ENCODE peak calls at places on chromosomes 6 and 20, in eight cellular contexts. P is sigmoid colon, S is uterus, K is esophagus muscularis mucosa, U is PC-9, G is tibial artery, B is OCI-LY7, J is pancreas. W is an unnamed sample. For H3K4me1, the result is how much of the 10 kb centered on the place peaks cover.

GRCh38 chr6:168916576-168917207 is 337.0 kb downstream of the THBS2 start:
- DNase-seq in P (no peak), S (peak), K (no peak), U (no peak), G (no peak), B (no peak), J (no peak), W (no peak)

GRCh38 chr6:128710305-128710704 is 172.6 kb upstream of the LAMA2 start:
- DNase-seq in P (no peak), S (no peak), K (no peak), U (no peak), G (no peak), B (no peak), J (no peak), W (no peak)

GRCh38 chr6:47919875-47920274 is 138.0 kb downstream of the OPN5 start:
- DNase-seq in P (no peak), S (no peak), K (no peak), U (no peak), G (no peak), B (no peak), J (no peak), W (no peak)

GRCh38 chr6:46917002-46917401 is 4.7 kb downstream of the ADGRF5 start:
- DNase-seq in P (no peak), S (no peak), K (no peak), U (no peak), G (no peak), B (no peak), J (no peak), W (no peak)

GRCh38 chr6:93580441-93580840 is 161.1 kb upstream of the EPHA7 start:
- DNase-seq in P (no peak), S (no peak), K (no peak), U (no peak), G (no peak), B (no peak), J (no peak), W (no peak)

GRCh38 chr6:5517781-5518180 is 256.5 kb downstream of the FARS2 start:
- DNase-seq in P (no peak), S (no peak), K (peak), U (no peak), G (no peak), B (no peak), J (no peak), W (no peak)

GRCh38 chr20:17825949-17826843 is 126.4 kb downstream of the BANF2 start:
- DNase-seq in P (peak), S (no peak), K (no peak), U (no peak), G (peak), B (no peak), J (no peak), W (no peak)

GRCh38 chr20:17674722-17675518 is 7.1 kb downstream of the RRBP1 start:
- DNase-seq in P (no peak), S (no peak), K (no peak), U (no peak), G (peak), B (no peak), J (no peak), W (no peak)

GRCh38 chr6:166143011-166143410 is 24.6 kb downstream of the TBXT start:
- DNase-seq in P (no peak), S (no peak), K (peak), U (no peak), G (no peak), B (no peak), J (no peak), W (no peak)

GRCh38 chr20:32639284-32639683 is 34.5 kb downstream of the C20orf203 start:
- DNase-seq in P (no peak), S (no peak), K (no peak), U (no peak), G (no peak), B (no peak), J (no peak), W (no peak)
- H3K27ac ChIP-seq in P (no peak), S (no peak), K (no peak), U (no peak), G (no peak), B (no peak), J (no peak), W (no peak)

DNA sequence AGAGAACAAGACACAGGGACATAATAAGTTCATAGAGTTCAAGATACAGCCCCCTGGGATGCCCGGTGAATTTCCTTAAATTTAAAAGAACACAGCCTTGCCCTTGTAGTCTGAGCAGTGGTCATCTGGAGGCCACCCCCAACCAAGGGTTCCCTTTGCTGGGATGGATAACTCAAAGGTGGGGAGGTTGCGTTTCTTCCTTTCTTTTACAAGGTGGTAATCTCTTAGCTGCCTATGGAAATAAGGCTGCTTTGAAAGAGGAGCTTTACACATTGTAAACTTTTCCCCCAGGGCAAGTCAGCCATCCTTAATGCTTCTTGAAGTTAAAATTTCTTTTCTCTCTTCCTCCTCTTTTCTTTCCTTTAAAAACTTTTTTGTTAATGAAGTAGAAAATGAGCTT is 71.2 kb upstream of the PRDM1 start:
- DNase-seq in P (no peak), S (no peak), K (no peak), U (no peak), G (no peak), B (no peak), J (no peak), W (no peak)
- H3K4me1 ChIP-seq in P (under half), S (under half), K (under half), U (under half), G (under half), B (under half), J (under half), W (under half)

GRCh38 chr6:63306446-63306845 is 13.3 kb downstream of the LGSN start:
- DNase-seq in P (no peak), S (no peak), K (no peak), U (no peak), G (no peak), B (no peak), J (no peak), W (no peak)

GRCh38 chr6:63305278-63305677 is 14.5 kb downstream of the LGSN start:
- DNase-seq in P (no peak), S (no peak), K (no peak), U (no peak), G (no peak), B (no peak), J (no peak), W (no peak)

GRCh38 chr6:63307581-63308246 is 12.1 kb downstream of the LGSN start:
- DNase-seq in P (no peak), S (no peak), K (no peak), U (no peak), G (no peak), B (peak), J (no peak), W (no peak)
- H3K4me3 ChIP-seq in P (no peak), S (no peak), K (no peak), U (no peak), G (no peak), B (no peak), J (no peak), W (no peak)

DNA sequence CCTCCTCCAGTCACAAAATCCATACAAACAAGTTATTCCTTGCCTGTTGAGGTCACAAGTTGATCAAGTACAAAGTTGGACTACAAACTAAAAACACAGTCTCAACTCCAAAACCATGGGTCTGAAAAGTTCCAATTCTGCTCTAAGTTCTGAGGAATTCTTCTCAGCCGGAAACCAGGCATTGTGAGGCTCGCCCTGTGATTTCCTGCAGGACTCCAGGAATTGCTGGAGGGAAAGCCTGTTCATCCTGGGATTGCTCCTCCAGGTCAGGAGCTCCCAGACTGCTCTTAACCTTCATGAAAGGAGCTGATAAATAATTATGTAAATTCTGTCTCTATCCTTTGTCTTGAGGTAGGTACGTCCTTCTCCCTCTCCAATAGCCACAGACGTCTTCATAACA is 8.5 kb downstream of the TRAM2 start:
- DNase-seq in P (no peak), S (no peak), K (no peak), U (no peak), G (no peak), B (no peak), J (no peak), W (no peak)
- H3K27ac ChIP-seq in P (peak), S (peak), K (peak), U (peak), G (peak), B (no peak), J (no peak), W (no peak)

DNA sequence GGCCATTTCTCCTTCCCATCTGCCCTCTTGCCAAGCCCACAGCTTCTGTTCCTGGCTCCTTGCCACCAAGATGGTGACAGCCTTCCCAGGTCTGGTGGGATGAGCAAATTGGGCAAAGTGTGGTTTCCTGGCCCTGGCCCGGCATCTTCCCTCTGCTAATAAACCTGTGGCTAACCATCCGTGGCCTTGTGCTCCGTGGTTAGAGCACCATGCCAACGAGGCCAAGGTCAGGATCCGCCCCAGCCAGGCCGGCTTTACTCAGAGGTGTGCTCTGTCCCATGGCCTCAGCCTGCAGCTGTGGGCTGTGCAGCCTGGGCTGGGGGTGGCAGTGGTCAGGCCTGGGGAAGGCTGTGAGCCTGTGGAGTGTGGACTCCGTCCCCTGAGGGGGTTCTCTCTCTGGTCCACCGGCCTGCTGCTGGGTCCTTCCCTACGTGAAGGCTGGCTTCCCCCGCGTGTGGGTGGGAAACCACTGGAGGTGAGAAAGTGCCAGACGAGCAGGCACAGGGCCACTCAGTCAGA is 117.4 kb downstream of the VEGFA start:
- DNase-seq in P (peak), S (no peak), K (no peak), U (peak), G (no peak), B (no peak), J (no peak), W (peak)
- H3K4me1 ChIP-seq in P (under half), S (under half), K (under half), U (under half), G (under half), B (under half), J (under half), W (under half)

DNA sequence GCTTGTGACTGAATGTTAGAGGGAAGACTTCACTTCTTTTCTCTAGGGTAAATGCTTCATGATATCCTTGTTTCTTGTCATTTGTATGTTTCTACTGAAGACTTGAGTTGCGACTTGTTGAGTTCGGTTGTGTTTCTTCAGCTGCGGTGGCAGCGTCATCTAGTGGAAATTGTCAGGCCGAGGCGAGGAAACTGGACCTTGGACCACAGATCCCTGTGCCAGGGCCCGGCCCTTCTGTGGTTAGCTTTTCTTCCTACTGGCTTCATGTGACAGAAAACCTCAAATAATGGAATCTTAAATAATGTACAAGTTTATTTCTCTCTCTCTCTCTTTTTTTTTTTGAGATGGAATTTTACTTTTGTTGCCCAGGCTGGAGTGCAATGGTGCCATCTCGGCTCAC is 12.4 kb downstream of the MTHFD1L start:
- DNase-seq in P (no peak), S (no peak), K (no peak), U (no peak), G (no peak), B (no peak), J (peak), W (no peak)
- H3K4me3 ChIP-seq in P (no peak), S (no peak), K (no peak), U (no peak), G (no peak), B (no peak), J (no peak), W (no peak)

GRCh38 chr20:43750774-43751166 is 24.0 kb upstream of the GTSF1L start:
- DNase-seq in P (no peak), S (no peak), K (no peak), U (no peak), G (no peak), B (no peak), J (no peak), W (no peak)

GRCh38 chr20:43749734-43750294 is 23.0 kb upstream of the GTSF1L start:
- DNase-seq in P (peak), S (peak), K (peak), U (peak), G (peak), B (peak), J (peak), W (peak)

GRCh38 chr20:43751167-43752050 is 24.6 kb upstream of the GTSF1L start:
- DNase-seq in P (no peak), S (no peak), K (no peak), U (peak), G (no peak), B (peak), J (no peak), W (no peak)

GRCh38 chr20:43752561-43753301 is 25.9 kb upstream of the GTSF1L start:
- DNase-seq in P (no peak), S (no peak), K (no peak), U (peak), G (no peak), B (peak), J (peak), W (peak)

DNA sequence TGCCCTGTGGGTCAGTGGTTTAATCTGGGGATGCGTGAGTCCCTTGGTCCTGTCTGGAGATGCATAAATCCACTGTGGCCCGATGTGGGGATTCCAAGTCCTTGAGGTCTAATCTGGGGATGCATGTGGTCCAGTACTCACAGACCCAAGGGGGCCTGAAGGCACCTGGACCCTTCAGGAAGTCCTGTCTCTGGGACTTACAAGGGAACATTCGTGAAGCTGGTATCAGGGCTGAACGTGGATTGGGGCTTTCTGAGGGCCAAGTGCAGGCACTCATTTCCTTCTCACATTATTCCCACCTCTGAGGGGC is 25.2 kb upstream of the GTSF1L start:
- DNase-seq in P (no peak), S (no peak), K (no peak), U (no peak), G (no peak), B (no peak), J (no peak), W (no peak)
- H3K27ac ChIP-seq in P (peak), S (no peak), K (peak), U (peak), G (no peak), B (peak), J (no peak), W (no peak)

DNA sequence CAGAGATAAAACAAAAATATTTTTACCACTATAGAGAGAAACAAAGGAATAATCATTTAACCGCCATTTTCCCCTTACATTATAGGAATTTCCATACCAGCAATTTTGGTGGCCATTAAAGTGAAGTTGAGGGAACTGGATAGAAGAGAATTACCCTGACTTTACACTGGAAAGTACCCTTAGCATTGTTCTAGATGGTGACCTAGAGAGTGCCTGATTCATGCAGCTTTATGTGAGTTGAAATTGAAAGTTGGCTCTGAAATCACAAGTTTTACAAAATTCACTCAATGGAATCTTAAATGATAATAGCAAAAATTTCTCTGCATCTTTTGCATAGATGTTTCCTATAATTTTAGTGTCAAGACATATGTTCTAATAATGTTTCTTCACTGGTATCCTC is 55.7 kb upstream of the PREP start:
- DNase-seq in P (no peak), S (no peak), K (no peak), U (no peak), G (no peak), B (no peak), J (no peak), W (no peak)
- H3K4me1 ChIP-seq in P (under half), S (under half), K (under half), U (under half), G (under half), B (under half), J (under half), W (under half)